ENCODE peak calls at places on chromosomes 13 and 19, in four cellular contexts. S is HepG2, N is GM12878, E is K562. A is an unnamed sample.
A peak's percentile ranks its signal among the peaks of the same experiment; 100 is the strongest.

GRCh38 chr13:49185264-49185663 is 34.9 kb upstream of the MLNR start:
- DNase-seq in S (no peak), N (peak; percentile 12), E (no peak), A (peak; percentile 4)

GRCh38 chr13:90746230-90746629 is 601.3 kb upstream of the MIR17HG start:
- DNase-seq in S (no peak), N (no peak), E (no peak), A (no peak)

GRCh38 chr13:37656247-37656940 is 57.8 kb upstream of the POSTN start:
- DNase-seq in S (no peak), N (no peak), E (no peak), A (peak; percentile 15)

GRCh38 chr13:71054358-71054757 is 812.6 kb downstream of the DACH1 start:
- DNase-seq in S (no peak), N (no peak), E (no peak), A (no peak)

GRCh38 chr19:34135033-34135370 is 37.3 kb upstream of the LSM14A start:
- DNase-seq in S (no peak), N (no peak), E (no peak), A (no peak)

GRCh38 chr19:5103812-5104410 is 135.0 kb downstream of the KDM4B start:
- DNase-seq in S (no peak), N (no peak), E (no peak), A (no peak)

GRCh38 chr19:13195678-13196077 is 45.5 kb downstream of the IER2 start:
- DNase-seq in S (peak; percentile 80), N (no peak), E (peak; percentile 59), A (peak; percentile 36)

GRCh38 chr19:4449022-4449825 is 8.4 kb downstream of the UBXN6 start:
- DNase-seq in S (no peak), N (no peak), E (peak; percentile 9), A (no peak)

GRCh38 chr19:5631511-5632240 is 8.8 kb downstream of the SAFB start:
- DNase-seq in S (no peak), N (no peak), E (no peak), A (no peak)

GRCh38 chr13:33931397-33931987 is 113.5 kb downstream of the RFC3 start:
- DNase-seq in S (peak; percentile 65), N (peak; percentile 4), E (peak; percentile 12), A (peak; percentile 1)

GRCh38 chr19:32691952-32692726 is 518 bp downstream of the NUDT19 start:
- DNase-seq in S (no peak), N (no peak), E (peak; percentile 58), A (peak; percentile 85)

GRCh38 chr13:112244061-112244460 is 132.1 kb upstream of the SPACA7 start:
- DNase-seq in S (no peak), N (no peak), E (no peak), A (no peak)

GRCh38 chr19:7637374-7638256 is 705 bp downstream of the STXBP2 start:
- DNase-seq in S (no peak), N (no peak), E (peak; percentile 71), A (peak; percentile 25)
- TF ChIP-seq KDM1A in S (no peak), N (no peak), E (no peak), A (no peak)

GRCh38 chr19:38003427-38004099 is 96.6 kb downstream of the SIPA1L3 start:
- DNase-seq in S (no peak), N (peak; percentile 51), E (no peak), A (no peak)
- TF ChIP-seq MYC in S (no peak), N (no peak), E (no peak), A (no peak)

DNA sequence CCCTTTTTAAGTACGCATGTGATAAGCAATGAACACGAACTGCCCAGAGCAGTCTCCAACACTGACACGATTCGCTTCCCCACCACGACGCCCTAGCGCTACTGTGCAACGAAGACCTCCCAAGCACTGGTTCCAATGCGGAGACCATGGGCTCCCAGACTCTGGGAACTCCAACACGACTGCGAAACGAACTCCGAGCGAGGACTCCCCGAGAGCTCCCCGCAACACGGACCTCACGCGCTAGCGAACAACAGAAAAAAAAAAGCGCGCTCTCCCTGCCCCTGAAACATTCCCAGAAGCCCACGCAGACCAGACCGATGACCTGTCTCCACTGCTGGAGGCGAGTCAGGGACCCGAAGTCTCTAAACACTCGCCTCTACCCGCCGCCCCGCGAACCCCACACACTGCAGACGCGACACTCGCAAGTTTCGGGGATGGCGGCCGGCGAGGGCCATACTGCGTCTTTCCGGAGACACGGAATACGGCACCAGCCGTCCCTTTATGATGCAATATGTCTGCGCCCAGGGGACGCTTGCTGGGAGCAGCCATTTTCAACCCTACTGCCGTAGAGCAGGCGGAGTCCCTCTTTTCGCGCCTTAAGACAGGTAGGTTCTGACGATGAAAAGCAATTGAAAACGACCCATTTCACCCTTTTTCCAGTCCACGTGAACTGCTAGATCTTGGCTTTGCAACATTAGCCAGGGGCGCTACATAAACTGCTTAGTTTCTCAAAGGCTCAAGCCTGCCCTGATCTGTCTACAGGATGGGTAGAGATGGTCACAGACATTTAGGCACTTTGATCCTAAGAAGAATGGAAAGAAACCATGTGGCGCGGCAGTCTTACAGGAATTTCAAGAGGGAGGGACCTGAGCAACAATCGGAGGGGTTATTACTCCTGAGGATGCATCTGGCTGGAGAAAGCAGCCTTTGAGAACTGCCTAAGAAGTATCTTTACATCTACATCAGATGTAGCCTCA is at the start of gene ZNF577:
- DNase-seq in S (no peak), N (no peak), E (no peak), A (no peak)
- TF ChIP-seq KDM1A in S (no peak), N (no peak), E (no peak), A (no peak)

DNA sequence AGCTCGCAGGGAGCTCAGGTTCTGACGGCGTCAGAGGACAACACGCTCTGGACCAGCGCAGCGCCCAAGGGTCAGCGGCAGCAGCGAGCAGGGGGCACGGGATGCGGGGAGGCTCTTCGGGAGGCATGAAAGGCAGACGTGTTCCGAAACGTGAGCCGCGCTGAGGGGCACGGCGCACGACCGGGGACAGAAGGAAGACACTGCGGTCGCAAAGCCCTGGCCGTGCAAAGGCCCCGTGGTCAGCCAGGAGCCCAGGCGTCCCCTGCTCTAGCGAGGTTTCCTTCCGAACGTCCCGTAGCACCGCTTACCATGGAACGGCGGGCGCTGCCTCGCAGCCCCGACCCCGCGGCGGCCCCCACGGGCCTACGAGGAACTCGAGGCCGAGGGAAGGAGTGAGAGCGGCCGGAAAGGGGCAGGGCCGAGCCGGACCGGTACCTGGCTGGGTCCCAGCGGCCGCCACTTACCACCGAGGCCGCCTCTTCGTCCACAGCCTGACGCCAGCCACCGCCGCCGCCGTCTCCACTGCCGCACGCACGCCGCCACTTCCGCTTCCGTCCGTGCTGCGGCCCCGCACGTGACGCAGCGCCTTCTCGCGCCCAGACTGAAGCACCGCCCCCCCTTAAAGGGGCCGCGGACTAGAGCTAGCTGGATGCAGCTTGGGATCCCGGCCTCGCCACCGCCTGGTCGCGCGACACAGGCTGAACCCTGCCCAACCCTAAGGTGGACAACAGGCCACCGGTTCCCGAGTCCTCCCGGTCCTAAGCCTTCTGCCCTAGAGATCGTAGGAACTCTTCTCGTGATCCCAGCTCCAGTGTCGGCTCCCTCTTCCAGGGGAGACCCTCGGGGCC is 9.4 kb downstream of the ABHD17A start:
- DNase-seq in S (peak; percentile 79), N (peak; percentile 51), E (peak; percentile 81), A (peak; percentile 89)
- TF ChIP-seq MYC in S (peak; percentile 91), N (no peak), E (peak; percentile 51), A (no peak)

GRCh38 chr13:60047943-60048342 is 115.8 kb downstream of the DIAPH3 start:
- DNase-seq in S (no peak), N (no peak), E (no peak), A (peak; percentile 5)

GRCh38 chr13:60044321-60044720 is 119.4 kb downstream of the DIAPH3 start:
- DNase-seq in S (no peak), N (no peak), E (no peak), A (no peak)

GRCh38 chr13:60043262-60043661 is 120.5 kb downstream of the DIAPH3 start:
- DNase-seq in S (no peak), N (no peak), E (no peak), A (no peak)
- TF ChIP-seq KDM1A in S (no peak), N (no peak), E (no peak), A (no peak)

GRCh38 chr13:93418398-93418797 is 191.8 kb downstream of the GPC6 start:
- DNase-seq in S (no peak), N (no peak), E (no peak), A (no peak)

GRCh38 chr13:93416943-93417342 is 190.3 kb downstream of the GPC6 start:
- DNase-seq in S (no peak), N (no peak), E (no peak), A (no peak)

GRCh38 chr13:93409816-93410215 is 183.2 kb downstream of the GPC6 start:
- DNase-seq in S (no peak), N (no peak), E (no peak), A (no peak)

GRCh38 chr13:93411281-93411680 is 184.7 kb downstream of the GPC6 start:
- DNase-seq in S (no peak), N (no peak), E (no peak), A (no peak)

GRCh38 chr13:93413972-93414717 is 187.5 kb downstream of the GPC6 start:
- DNase-seq in S (no peak), N (no peak), E (no peak), A (no peak)
- TF ChIP-seq MYC in S (no peak), N (no peak), E (no peak), A (no peak)

GRCh38 chr19:48367855-48368254 is 3.7 kb downstream of the SYNGR4 start:
- DNase-seq in S (no peak), N (no peak), E (no peak), A (no peak)
- TF ChIP-seq KDM1A in S (no peak), N (no peak), E (no peak), A (no peak)

GRCh38 chr19:7191946-7192691 is 102.1 kb downstream of the INSR start:
- DNase-seq in S (no peak), N (no peak), E (no peak), A (no peak)
- TF ChIP-seq MYC in S (no peak), N (peak; percentile 37), E (no peak), A (no peak)

DNA sequence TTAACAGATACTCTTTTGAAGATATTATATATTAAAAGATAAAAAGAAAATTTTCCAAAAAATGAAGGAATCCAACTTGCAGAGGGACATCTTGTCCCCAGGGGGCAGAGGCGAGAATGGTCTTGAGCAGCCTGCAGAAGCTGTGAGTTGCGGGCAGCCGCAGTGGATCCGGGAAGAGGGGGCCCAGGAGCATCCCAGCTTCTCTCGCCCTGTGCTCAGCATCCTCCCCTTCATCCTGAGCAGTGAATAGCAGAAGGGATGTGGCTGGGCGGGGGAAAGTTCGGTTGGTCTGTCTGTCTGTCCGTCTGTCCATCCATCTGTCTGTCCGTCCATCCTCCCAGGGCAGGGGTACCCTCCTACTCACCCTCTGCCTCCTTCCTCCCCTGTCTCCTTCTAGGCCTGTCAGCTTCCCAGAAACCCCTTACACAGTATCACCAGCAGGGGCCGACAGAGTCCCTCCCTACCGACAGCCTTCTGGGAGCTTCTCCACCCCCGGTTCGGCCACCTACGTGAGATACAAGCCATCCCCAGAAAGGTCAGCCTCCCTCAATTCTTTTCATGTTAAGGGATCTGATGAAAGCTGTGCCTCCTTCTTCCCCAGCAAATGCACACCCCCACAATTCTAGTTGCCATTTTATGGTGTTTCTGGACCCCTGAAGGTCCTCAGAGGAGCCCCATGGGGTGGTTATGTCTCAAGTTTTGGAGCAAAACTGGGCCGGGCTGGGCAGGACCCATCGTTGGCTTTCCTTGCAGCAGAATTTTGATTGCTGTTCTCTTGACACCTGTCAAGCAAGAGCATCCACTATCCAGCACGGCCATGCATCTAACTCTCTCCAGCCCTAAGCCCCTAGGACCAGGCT is 81.6 kb downstream of the DPF1 start:
- DNase-seq in S (peak; percentile 33), N (no peak), E (peak; percentile 76), A (peak; percentile 81)
- TF ChIP-seq KDM1A in S (no peak), N (no peak), E (no peak), A (no peak)

DNA sequence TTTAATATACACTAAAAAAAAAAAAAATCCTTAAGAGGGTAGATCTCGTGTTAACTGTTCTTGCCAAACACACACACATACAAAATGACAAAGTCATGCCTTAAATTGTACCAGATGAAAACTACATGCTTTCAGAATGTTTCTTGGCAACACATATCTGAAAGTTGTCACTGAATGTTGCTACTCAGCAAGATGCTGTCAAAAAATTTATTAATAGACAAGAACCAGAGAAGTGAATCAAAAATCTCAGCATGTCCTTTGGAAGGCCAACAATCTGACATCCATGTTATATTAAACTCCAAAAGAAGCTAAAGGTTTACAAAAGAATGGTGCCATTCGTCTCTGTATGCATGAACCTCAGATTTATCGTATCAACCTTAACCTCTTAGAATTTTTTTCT is 1746.2 kb upstream of the PRR20A start:
- DNase-seq in S (no peak), N (no peak), E (no peak), A (no peak)
- TF ChIP-seq MYC in S (no peak), N (no peak), E (no peak), A (no peak)

A was measured in A549.